ENCODE peak calls at places on chromosomes 5 and 9, in five cellular contexts. P is HepG2, M is K562, H is H1, K is GM12878. G is an unnamed sample.

GRCh38 chr9:128316421-128316820 is 5.8 kb downstream of the TRUB2 start:
- DNase-seq in H (no peak), P (no peak), M (no peak), K (no peak), G (no peak)

GRCh38 chr9:94014066-94014654 is 59.0 kb upstream of the BARX1 start:
- DNase-seq in H (no peak), M (peak; percentile 50), K (no peak), P (peak; percentile 41), G (peak; percentile 31)

GRCh38 chr5:10229306-10230048 is 20.2 kb downstream of the ATPSCKMT start:
- DNase-seq in M (no peak), K (no peak), H (no peak), P (no peak), G (no peak)

GRCh38 chr9:120820095-120820494 is 22.6 kb downstream of the PSMD5 start:
- DNase-seq in M (no peak), P (no peak), K (no peak), H (no peak), G (no peak)

GRCh38 chr5:171158581-171158980 is 150.5 kb upstream of the TLX3 start:
- DNase-seq in P (no peak), M (no peak), H (no peak), K (no peak), G (no peak)

GRCh38 chr5:67774796-67775195 is 440.8 kb upstream of the PIK3R1 start:
- DNase-seq in K (no peak), P (no peak), M (no peak), H (no peak), G (no peak)

GRCh38 chr9:75866273-75866871 is 24.1 kb upstream of the PCSK5 start:
- DNase-seq in M (peak; percentile 8), K (no peak), P (peak; percentile 27), H (no peak), G (peak; percentile 49)

GRCh38 chr5:18333841-18334240 is 699.6 kb downstream of the TAF11L14 start:
- DNase-seq in K (no peak), M (no peak), H (no peak), P (no peak), G (no peak)

GRCh38 chr9:26801772-26802171 is 90.8 kb downstream of the CAAP1 start:
- DNase-seq in K (no peak), H (no peak), P (no peak), M (no peak), G (no peak)

GRCh38 chr5:124634228-124634819 is 112.1 kb downstream of the ZNF608 start:
- DNase-seq in P (peak; percentile 79), M (no peak), H (no peak), K (no peak), G (no peak)

GRCh38 chr5:1524799-1525623 is 1.3 kb upstream of the LPCAT1 start:
- DNase-seq in H (no peak), K (no peak), M (no peak), P (no peak), G (no peak)

GRCh38 chr5:84274585-84275468 is 109.9 kb downstream of the EDIL3 start:
- DNase-seq in P (peak; percentile 9), K (no peak), M (no peak), H (no peak), G (peak; percentile 14)

GRCh38 chr9:92312887-92313623 is 12.1 kb downstream of the NOL8 start:
- DNase-seq in M (no peak), K (no peak), P (no peak), H (no peak), G (no peak)

GRCh38 chr5:50623666-50624065 is 42.8 kb upstream of the PARP8 start:
- DNase-seq in H (no peak), P (no peak), M (no peak), K (no peak), G (no peak)

GRCh38 chr9:30967484-30967883 is 1417.0 kb upstream of the ACO1 start:
- DNase-seq in H (no peak), M (no peak), P (no peak), K (no peak), G (peak; percentile 14)

GRCh38 chr5:94508421-94509148 is 109.8 kb downstream of the KIAA0825 start:
- DNase-seq in K (no peak), H (no peak), P (no peak), M (no peak), G (no peak)

GRCh38 chr5:89968870-89969472 is 440.6 kb downstream of the CETN3 start:
- DNase-seq in H (no peak), M (no peak), K (no peak), P (no peak), G (no peak)

GRCh38 chr9:101738566-101739183 is at the start of gene GRIN3A:
- DNase-seq in K (no peak), H (no peak), M (peak; percentile 10), P (no peak), G (peak; percentile 18)

GRCh38 chr5:1219768-1220100 is 5.4 kb upstream of the SLC6A18 start:
- DNase-seq in P (no peak), M (no peak), K (no peak), H (no peak), G (no peak)

GRCh38 chr9:29001006-29001405 is 1427.7 kb upstream of the C9orf72 start:
- DNase-seq in P (no peak), H (no peak), M (no peak), K (no peak), G (no peak)

GRCh38 chr9:131417264-131418142 is 23.6 kb downstream of the PRRC2B start:
- DNase-seq in M (no peak), P (no peak), K (peak; percentile 21), H (no peak), G (no peak)

GRCh38 chr5:88058625-88059024 is 210.0 kb downstream of the TMEM161B start:
- DNase-seq in H (no peak), P (no peak), K (no peak), M (no peak), G (no peak)

GRCh38 chr5:168303398-168304020 is 12.1 kb downstream of the WWC1 start:
- DNase-seq in M (no peak), H (no peak), K (no peak), P (no peak), G (no peak)

GRCh38 chr5:163894645-163895044 is 389.2 kb downstream of the MAT2B start:
- DNase-seq in H (no peak), K (no peak), P (no peak), M (no peak), G (no peak)

GRCh38 chr9:969310-969692 is 7.2 kb upstream of the DMRT3 start:
- DNase-seq in K (no peak), H (no peak), M (no peak), P (no peak), G (no peak)

GRCh38 chr5:178626484-178627258 is at the start of gene CLK4:
- DNase-seq in K (peak; percentile 71), H (peak; percentile 84), M (peak; percentile 98), P (peak; percentile 78), G (peak; percentile 88)
- TF ChIP-seq POLR2A in K (peak; percentile 94), H (peak; percentile 85), M (peak; percentile 95), P (peak; percentile 84), G (peak; percentile 88)

GRCh38 chr5:172168311-172168710 is 19.7 kb downstream of the STK10 start:
- DNase-seq in P (no peak), M (no peak), K (no peak), H (no peak), G (no peak)
- TF ChIP-seq HDAC2 in P (no peak), M (no peak), K (no peak), H (no peak), G (no peak)

GRCh38 chr5:176575066-176575465 is 25.9 kb downstream of the CDHR2 start:
- DNase-seq in K (no peak), P (no peak), H (no peak), M (no peak), G (no peak)

GRCh38 chr5:176577312-176578176 is 28.4 kb downstream of the CDHR2 start:
- DNase-seq in M (no peak), H (no peak), K (no peak), P (no peak), G (no peak)

GRCh38 chr5:176573564-176574296 is 24.6 kb downstream of the CDHR2 start:
- DNase-seq in K (no peak), P (peak; percentile 38), H (no peak), M (peak; percentile 86), G (peak; percentile 70)

GRCh38 chr5:176574297-176574591 is 25.1 kb downstream of the CDHR2 start:
- DNase-seq in M (no peak), K (no peak), P (no peak), H (no peak), G (no peak)

GRCh38 chr5:176575488-176576422 is 26.6 kb downstream of the CDHR2 start:
- DNase-seq in K (no peak), H (no peak), M (no peak), P (no peak), G (no peak)
- TF ChIP-seq POLR2A in K (no peak), H (no peak), M (no peak), P (no peak), G (no peak)

GRCh38 chr5:132488590-132488989 is 2.0 kb downstream of the IRF1 start:
- DNase-seq in M (no peak), P (no peak), H (no peak), K (no peak), G (no peak)

GRCh38 chr5:132489051-132489770 is 1.4 kb downstream of the IRF1 start:
- DNase-seq in K (no peak), P (no peak), H (no peak), M (peak; percentile 21), G (no peak)

GRCh38 chr5:132486318-132487094 is 4.1 kb downstream of the IRF1 start:
- DNase-seq in M (no peak), P (no peak), H (no peak), K (no peak), G (no peak)

GRCh38 chr5:132487095-132487428 is 3.5 kb downstream of the IRF1 start:
- DNase-seq in K (no peak), M (no peak), P (no peak), H (no peak), G (no peak)

DNA sequence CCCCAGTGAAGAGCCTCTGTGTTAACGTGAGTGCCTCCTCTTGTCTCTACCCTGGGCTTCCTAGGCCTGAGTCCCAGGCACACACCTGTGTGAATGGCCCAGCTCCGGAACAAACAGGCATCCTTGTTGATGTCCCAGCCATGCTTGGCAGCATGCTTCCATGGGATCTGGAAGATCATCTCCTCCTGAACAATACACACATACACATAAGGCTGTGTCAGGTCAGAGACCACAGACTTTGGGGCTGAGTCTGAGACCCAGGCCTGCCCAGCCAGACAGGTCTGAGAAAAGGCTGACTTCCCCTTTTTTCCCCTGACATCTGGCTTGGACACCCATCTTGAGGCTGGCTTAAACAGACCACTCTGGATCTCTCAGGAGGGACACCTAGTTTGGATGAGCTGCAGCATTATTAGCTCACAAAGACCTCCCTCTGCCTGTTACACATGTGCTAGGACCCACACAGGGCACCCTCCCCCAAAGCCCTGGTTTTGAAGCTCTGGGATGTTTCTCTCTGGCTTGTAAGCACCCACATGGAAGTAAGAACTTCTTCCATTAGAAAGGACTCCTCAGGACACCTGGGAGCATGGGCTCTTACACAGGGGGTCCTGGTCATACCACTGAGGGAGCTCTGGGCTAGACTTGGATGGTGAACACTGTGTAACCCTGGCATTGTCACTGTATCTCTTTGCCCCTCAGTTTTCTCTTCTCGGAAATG is 2.6 kb downstream of the IRF1 start:
- DNase-seq in H (no peak), K (no peak), P (no peak), M (no peak), G (no peak)
- TF ChIP-seq HDAC2 in H (no peak), K (no peak), P (no peak), M (no peak), G (no peak)

G was measured in A549.